ENCODE peak calls at places on chromosome 21, in eight cellular contexts. Y is transverse colon, L is adrenal gland, T is right lobe of liver, F is stomach, J is ovary, Z is GM12878, Q is HCT116. G is an unnamed sample.

GRCh38 chr21:8989261-8989882 is 1532.0 kb upstream of the TPTE start:
- DNase-seq in Y (no peak), L (no peak), T (no peak), F (no peak), J (no peak), Z (no peak), Q (no peak), G (no peak)

GRCh38 chr21:43851593-43851992 is 13.4 kb upstream of the AGPAT3 start:
- DNase-seq in Y (no peak), L (no peak), T (no peak), F (no peak), J (peak), Z (no peak), Q (no peak), G (no peak)

GRCh38 chr21:39441502-39442475 is 3.8 kb downstream of the LCA5L start:
- DNase-seq in Y (no peak), L (peak), T (no peak), F (no peak), J (no peak), Z (no peak), Q (peak), G (no peak)

GRCh38 chr21:32612075-32612998 is at the start of gene CFAP298:
- DNase-seq in Y (peak), L (peak), T (peak), F (peak), J (peak), Z (peak), Q (peak), G (peak)

GRCh38 chr21:23014021-23014420 is 2015.8 kb downstream of the NCAM2 start:
- DNase-seq in Y (no peak), L (no peak), T (no peak), F (no peak), J (no peak), Z (no peak), Q (no peak), G (no peak)

GRCh38 chr21:22536511-22536910 is 1538.3 kb downstream of the NCAM2 start:
- DNase-seq in Y (no peak), L (no peak), T (no peak), F (no peak), J (no peak), Z (no peak), Q (no peak), G (no peak)

GRCh38 chr21:32861871-32862270 is 90.3 kb upstream of the PAXBP1 start:
- DNase-seq in Y (no peak), L (no peak), T (no peak), F (no peak), J (no peak), Z (no peak), Q (no peak), G (no peak)

GRCh38 chr21:42111470-42111743 is 40.3 kb downstream of the UMODL1 start:
- DNase-seq in Y (no peak), L (no peak), T (no peak), F (no peak), J (no peak), Z (no peak), Q (no peak), G (no peak)

GRCh38 chr21:26422138-26422537 is 150.9 kb downstream of the CYYR1 start:
- DNase-seq in Y (no peak), L (no peak), T (no peak), F (no peak), J (no peak), Z (no peak), Q (no peak), G (no peak)

GRCh38 chr21:28445081-28445830 is 547.4 kb downstream of the LTN1 start:
- DNase-seq in Y (no peak), L (no peak), T (no peak), F (no peak), J (no peak), Z (no peak), Q (no peak), G (no peak)

GRCh38 chr21:24032709-24033232 is 1574.5 kb downstream of the MRPL39 start:
- DNase-seq in Y (no peak), L (no peak), T (no peak), F (no peak), J (no peak), Z (no peak), Q (no peak), G (no peak)

GRCh38 chr21:42676799-42677198 is 23.4 kb downstream of the PDE9A start:
- DNase-seq in Y (no peak), L (no peak), T (no peak), F (no peak), J (no peak), Z (no peak), Q (no peak), G (no peak)

GRCh38 chr21:43786423-43787179 is 2.8 kb upstream of the RRP1 start:
- DNase-seq in Y (no peak), L (no peak), T (no peak), F (no peak), J (no peak), Z (no peak), Q (no peak), G (no peak)

GRCh38 chr21:17451364-17451869 is 61.4 kb upstream of the CXADR start:
- DNase-seq in Y (no peak), L (peak), T (no peak), F (no peak), J (no peak), Z (no peak), Q (no peak), G (no peak)

GRCh38 chr21:44999428-44999971 is 59.7 kb downstream of the SLX9 start:
- DNase-seq in Y (no peak), L (no peak), T (peak), F (no peak), J (no peak), Z (no peak), Q (no peak), G (no peak)

GRCh38 chr21:25297117-25297516 is 310.2 kb downstream of the MRPL39 start:
- DNase-seq in Y (no peak), L (no peak), T (no peak), F (no peak), J (no peak), Z (no peak), Q (no peak), G (no peak)

GRCh38 chr21:20997633-20998455 is at the start of gene NCAM2:
- DNase-seq in Y (peak), L (peak), T (peak), F (peak), J (peak), Z (no peak), Q (no peak), G (peak)

GRCh38 chr21:28253378-28253777 is 739.3 kb downstream of the LTN1 start:
- DNase-seq in Y (no peak), L (no peak), T (no peak), F (no peak), J (no peak), Z (no peak), Q (no peak), G (no peak)

GRCh38 chr21:44615881-44616590 is 4.2 kb downstream of the KRTAP10-8 start:
- DNase-seq in Y (no peak), L (no peak), T (no peak), F (no peak), J (no peak), Z (no peak), Q (no peak), G (no peak)

GRCh38 chr21:44911066-44911383 is 9.7 kb downstream of the ITGB2 start:
- DNase-seq in Y (no peak), L (no peak), T (no peak), F (no peak), J (no peak), Z (no peak), Q (no peak), G (no peak)

GRCh38 chr21:39082656-39083376 is 100.4 kb downstream of the PSMG1 start:
- DNase-seq in Y (peak), L (no peak), T (no peak), F (peak), J (no peak), Z (no peak), Q (peak), G (no peak)

GRCh38 chr21:44005071-44005470 is 7.0 kb upstream of the TRAPPC10 start:
- DNase-seq in Y (no peak), L (no peak), T (no peak), F (no peak), J (peak), Z (no peak), Q (no peak), G (no peak)

GRCh38 chr21:32732544-32732943 is 4.7 kb upstream of the SYNJ1 start:
- DNase-seq in Y (no peak), L (no peak), T (no peak), F (no peak), J (no peak), Z (no peak), Q (no peak), G (no peak)

GRCh38 chr21:34345091-34345871 is 18.5 kb upstream of the KCNE2 start:
- DNase-seq in Y (no peak), L (no peak), T (no peak), F (no peak), J (peak), Z (no peak), Q (no peak), G (peak)

GRCh38 chr21:42154237-42155044 is 64.5 kb upstream of the ABCG1 start:
- DNase-seq in Y (no peak), L (no peak), T (no peak), F (no peak), J (no peak), Z (no peak), Q (no peak), G (no peak)

GRCh38 chr21:25254491-25255174 is 352.6 kb downstream of the MRPL39 start:
- DNase-seq in Y (no peak), L (no peak), T (no peak), F (no peak), J (no peak), Z (no peak), Q (no peak), G (no peak)

GRCh38 chr21:31142600-31142999 is 104.3 kb upstream of the KRTAP19-8 start:
- DNase-seq in Y (no peak), L (no peak), T (no peak), F (no peak), J (no peak), Z (no peak), Q (no peak), G (no peak)

GRCh38 chr21:32717851-32718316 is 9.9 kb downstream of the SYNJ1 start:
- DNase-seq in Y (no peak), L (no peak), T (no peak), F (no peak), J (no peak), Z (no peak), Q (no peak), G (no peak)

GRCh38 chr21:17519208-17519738 is 6.4 kb downstream of the CXADR start:
- DNase-seq in Y (no peak), L (no peak), T (no peak), F (no peak), J (no peak), Z (no peak), Q (no peak), G (no peak)

GRCh38 chr21:17848228-17848627 is 29.1 kb upstream of the C21orf91 start:
- DNase-seq in Y (peak), L (peak), T (no peak), F (no peak), J (no peak), Z (peak), Q (no peak), G (peak)

GRCh38 chr21:23725576-23725975 is 1881.7 kb downstream of the MRPL39 start:
- DNase-seq in Y (no peak), L (no peak), T (no peak), F (no peak), J (no peak), Z (no peak), Q (no peak), G (no peak)

GRCh38 chr21:44317241-44317782 is 17.5 kb downstream of the PFKL start:
- DNase-seq in Y (no peak), L (no peak), T (no peak), F (no peak), J (no peak), Z (no peak), Q (no peak), G (no peak)

GRCh38 chr21:38775733-38776132 is 30.0 kb upstream of the ETS2 start:
- DNase-seq in Y (no peak), L (no peak), T (no peak), F (no peak), J (no peak), Z (no peak), Q (no peak), G (no peak)

GRCh38 chr21:20004353-20004752 is 993.9 kb upstream of the NCAM2 start:
- DNase-seq in Y (no peak), L (no peak), T (no peak), F (no peak), J (no peak), Z (no peak), Q (no peak), G (no peak)

GRCh38 chr21:42656872-42657271 is 3.5 kb downstream of the PDE9A start:
- DNase-seq in Y (no peak), L (no peak), T (no peak), F (no peak), J (no peak), Z (no peak), Q (no peak), G (no peak)

GRCh38 chr21:33290441-33290840 is 24.3 kb downstream of the IL10RB start:
- DNase-seq in Y (peak), L (no peak), T (peak), F (peak), J (no peak), Z (no peak), Q (no peak), G (no peak)

GRCh38 chr21:34270406-34270805 is 93.4 kb upstream of the KCNE2 start:
- DNase-seq in Y (no peak), L (no peak), T (no peak), F (no peak), J (no peak), Z (no peak), Q (no peak), G (no peak)

GRCh38 chr21:41043008-41043407 is 125.0 kb upstream of the BACE2 start:
- DNase-seq in Y (no peak), L (no peak), T (no peak), F (no peak), J (no peak), Z (no peak), Q (no peak), G (no peak)
- TF ChIP-seq POLR2A in Y (no peak), L (no peak), T (no peak), F (no peak), J (no peak), Z (no peak), Q (no peak), G (no peak)

DNA sequence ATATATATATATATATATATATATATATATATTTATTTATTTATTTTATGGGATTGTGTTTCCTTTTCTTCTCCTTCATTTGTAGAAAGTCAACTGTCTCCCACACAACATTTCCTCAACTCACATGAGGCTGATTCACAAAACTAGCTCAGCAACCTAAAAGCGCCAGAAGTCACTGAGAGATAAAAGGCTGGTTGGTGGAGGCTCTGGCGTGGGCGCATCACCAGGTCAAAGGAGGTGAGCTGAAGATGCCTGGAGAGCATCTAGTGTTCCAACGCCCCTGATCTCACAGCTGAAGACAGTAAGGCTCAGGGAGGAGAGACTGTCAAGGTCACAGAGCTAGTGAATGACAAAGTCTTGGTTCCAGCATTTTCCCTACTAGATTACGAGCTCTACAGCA is 78.0 kb downstream of the HLCS start:
- DNase-seq in Y (no peak), L (no peak), T (no peak), F (no peak), J (no peak), Z (no peak), Q (no peak), G (no peak)
- H3K27ac ChIP-seq in Y (no peak), L (no peak), T (no peak), F (no peak), J (no peak), Z (no peak), Q (no peak), G (no peak)

DNA sequence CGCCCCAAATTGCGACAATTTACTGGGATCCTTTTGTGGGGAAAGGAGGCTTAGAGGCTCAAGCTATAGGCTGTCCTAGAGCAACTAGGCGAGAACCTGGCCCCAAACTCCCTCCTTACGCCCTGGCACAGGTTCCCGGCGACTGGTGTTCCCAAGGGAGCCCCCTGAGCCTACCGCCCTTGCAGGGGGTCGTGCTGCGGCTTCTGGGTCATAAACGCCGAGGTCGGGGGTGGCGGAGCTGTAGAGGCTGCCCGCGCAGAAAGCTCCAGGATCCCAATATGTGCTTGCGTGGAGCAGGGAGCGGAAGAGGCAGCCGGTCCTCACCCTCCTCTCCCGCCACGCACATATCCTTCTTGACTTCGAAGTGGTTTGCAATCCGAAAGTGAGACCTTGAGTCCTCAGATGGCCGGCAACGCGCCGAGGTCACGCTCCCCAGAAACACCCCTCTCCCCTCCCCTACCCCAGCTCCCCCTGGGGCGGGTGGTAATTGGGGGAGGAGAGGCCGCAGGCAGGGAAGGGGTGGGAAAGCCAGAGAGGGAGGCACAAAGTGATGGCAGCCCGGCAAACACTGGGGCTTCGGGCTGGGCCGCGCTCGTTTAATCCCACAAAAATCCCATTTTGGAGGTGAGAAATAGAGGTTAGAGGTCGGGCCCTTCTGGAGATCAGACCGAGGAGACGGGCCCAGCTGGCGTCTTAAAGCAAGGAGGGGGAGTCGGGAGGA is 6.2 kb downstream of the SIM2 start:
- DNase-seq in Y (no peak), L (no peak), T (no peak), F (no peak), J (no peak), Z (no peak), Q (no peak), G (no peak)
- H3K4me3 ChIP-seq in Y (no peak), L (no peak), T (no peak), F (peak), J (no peak), Z (no peak), Q (no peak), G (no peak)

GRCh38 chr21:37257967-37258877 is 8.9 kb downstream of the VPS26C start:
- DNase-seq in Y (peak), L (peak), T (peak), F (peak), J (peak), Z (peak), Q (no peak), G (peak)
- TF ChIP-seq POLR2A in Y (peak), L (peak), T (peak), F (no peak), J (peak), Z (peak), Q (no peak), G (no peak)

DNA sequence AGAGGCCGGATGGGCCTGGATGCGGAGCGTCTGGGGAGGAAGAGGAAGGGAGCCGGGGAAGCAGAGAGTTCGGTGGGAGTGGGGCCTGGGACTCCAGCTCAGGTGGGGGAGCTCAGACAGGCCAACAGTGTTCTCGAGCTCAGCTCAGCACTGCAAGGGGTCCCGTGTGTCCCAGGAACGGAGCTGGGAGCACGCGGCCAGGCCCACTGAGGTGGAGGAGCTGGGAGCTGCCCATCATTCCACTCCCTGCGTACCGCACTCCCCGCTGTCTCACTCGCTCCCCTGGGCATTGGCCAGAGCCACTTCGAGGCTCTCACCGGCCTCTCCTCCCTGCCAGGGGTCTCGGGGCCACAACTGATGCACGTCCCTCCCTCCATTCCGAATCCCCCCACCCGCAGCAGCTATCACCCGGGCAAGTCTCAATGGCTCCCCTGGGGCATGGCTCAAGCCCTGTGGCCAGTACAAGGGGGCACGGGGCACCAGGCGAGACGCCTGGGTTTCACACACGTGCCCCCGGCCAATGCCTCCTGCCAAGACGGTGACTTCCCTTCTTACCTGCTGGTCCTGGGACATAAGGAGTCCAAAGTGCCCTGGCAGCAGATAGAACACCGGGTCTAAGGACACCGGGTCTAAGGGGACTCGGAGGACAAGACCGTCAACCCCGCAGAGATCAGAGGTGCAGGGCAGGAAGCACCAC is 30.3 kb upstream of the COL6A2 start:
- DNase-seq in Y (no peak), L (no peak), T (no peak), F (no peak), J (peak), Z (no peak), Q (no peak), G (no peak)
- H3K27ac ChIP-seq in Y (peak), L (peak), T (no peak), F (peak), J (peak), Z (no peak), Q (no peak), G (peak)

G was measured in testis.